ENCODE peak calls at places on chromosomes 16 and 17, in five cellular contexts. X, D, H, I and M are unnamed samples.
A peak's percentile ranks its signal among the peaks of the same experiment; 100 is the strongest.

GRCh38 chr17:27384261-27384701 is 72.0 kb upstream of the KSR1 start:
- DNase-seq in I (peak; percentile 25), D (no peak), H (no peak), X (peak; percentile 60), M (no peak)

GRCh38 chr17:35076874-35077273 is 13.4 kb upstream of the RFFL start:
- DNase-seq in I (no peak), D (no peak), H (no peak), X (no peak), M (no peak)

GRCh38 chr16:87044031-87044380 is 273.2 kb downstream of the C16orf95 start:
- DNase-seq in I (no peak), D (no peak), H (no peak), X (no peak), M (no peak)

GRCh38 chr16:83328936-83329335 is 478.8 kb upstream of the HSBP1 start:
- DNase-seq in I (no peak), X (no peak), D (no peak), H (no peak), M (no peak)

GRCh38 chr17:40341808-40342574 is 22.5 kb downstream of the GJD3 start:
- DNase-seq in H (peak; percentile 65), X (peak; percentile 77), D (no peak), I (peak; percentile 45), M (no peak)

GRCh38 chr17:17833664-17834357 is 3.0 kb downstream of the SREBF1 start:
- DNase-seq in D (no peak), I (no peak), X (no peak), H (no peak), M (no peak)

GRCh38 chr17:35373984-35374765 is 754 bp upstream of the SLFN11 start:
- DNase-seq in D (no peak), X (peak; percentile 59), H (peak; percentile 58), I (no peak), M (peak; percentile 23)

GRCh38 chr17:75182319-75182568 is 515 bp downstream of the SUMO2 start:
- DNase-seq in I (no peak), D (no peak), H (peak; percentile 46), X (no peak), M (no peak)

GRCh38 chr17:58156839-58157803 is 8.9 kb downstream of the OR4D1 start:
- DNase-seq in X (peak; percentile 3), I (no peak), D (no peak), H (peak; percentile 86), M (peak; percentile 48)

GRCh38 chr16:22232277-22233049 is 26.4 kb downstream of the EEF2K start:
- DNase-seq in H (no peak), D (no peak), X (peak; percentile 26), I (peak; percentile 27), M (no peak)

GRCh38 chr17:62727916-62728672 is 80.0 kb downstream of the MARCHF10 start:
- DNase-seq in D (no peak), I (peak; percentile 44), X (no peak), H (peak; percentile 54), M (no peak)

GRCh38 chr17:62723842-62724241 is 84.3 kb downstream of the MARCHF10 start:
- DNase-seq in H (peak; percentile 57), D (no peak), X (no peak), I (no peak), M (no peak)

GRCh38 chr17:62722625-62723024 is 85.5 kb downstream of the MARCHF10 start:
- DNase-seq in I (no peak), H (no peak), X (peak; percentile 21), D (no peak), M (no peak)

GRCh38 chr17:62725791-62726249 is 82.3 kb downstream of the MARCHF10 start:
- DNase-seq in I (peak; percentile 78), H (no peak), X (peak; percentile 19), D (no peak), M (no peak)

GRCh38 chr17:62724398-62725146 is 83.5 kb downstream of the MARCHF10 start:
- DNase-seq in X (no peak), D (no peak), I (peak; percentile 51), H (peak; percentile 31), M (no peak)
- H3K4me1 ChIP-seq in X (peaks cover 3% of the 10 kb centered on the region), D (peaks cover 9% of the 10 kb centered on the region), I (peaks cover 17% of the 10 kb centered on the region), H (peaks cover 3% of the 10 kb centered on the region), M (no peaks in the 10 kb centered on the region)

GRCh38 chr16:55955845-55956244 is 80.7 kb upstream of the CES5A start:
- DNase-seq in I (no peak), D (no peak), X (no peak), H (no peak), M (no peak)
- H2BK12ac ChIP-seq in I (no peak overlapping the region), D (no peak overlapping the region), X (no peak overlapping the region), H (no peak overlapping the region), M (no peak overlapping the region)

DNA sequence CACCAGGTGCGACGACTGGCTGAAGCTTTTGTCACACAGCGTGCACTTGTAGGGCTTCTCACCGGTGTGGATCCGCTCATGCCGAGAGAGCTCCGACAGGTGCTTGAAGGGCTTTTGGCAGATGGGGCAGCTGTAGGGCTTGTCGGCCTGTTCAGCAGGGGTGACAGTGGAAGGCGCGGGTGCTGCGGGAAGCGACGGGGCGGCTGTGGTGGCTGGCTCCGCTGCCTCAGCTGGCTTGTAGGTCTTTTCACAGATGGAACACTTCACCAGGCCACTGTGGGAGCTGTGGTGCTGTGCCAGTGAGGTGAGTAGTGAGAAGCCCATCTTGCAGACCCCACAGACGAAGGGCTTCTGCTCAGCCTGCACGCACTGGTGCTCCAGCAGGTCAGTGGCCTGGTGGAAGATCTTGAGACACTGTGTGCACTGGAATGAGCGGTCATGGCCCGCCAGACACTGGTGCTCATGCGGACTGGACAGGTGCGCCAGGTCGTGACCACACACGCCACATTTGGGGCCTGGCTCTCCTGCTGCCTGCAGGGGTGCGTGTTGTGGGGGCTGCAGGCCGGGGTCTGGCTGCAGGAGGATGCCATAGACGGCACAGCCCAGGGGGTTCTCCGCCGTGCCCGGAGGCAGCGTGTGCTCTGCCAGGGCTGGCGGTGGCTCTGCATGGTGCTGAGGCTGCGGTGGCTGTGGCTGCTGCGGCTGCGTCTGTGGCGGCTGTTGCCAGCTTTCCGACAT is 2.8 kb downstream of the ZNF319 start:
- DNase-seq in X (no peak), H (no peak), D (no peak), I (no peak), M (no peak)
- H3K4me1 ChIP-seq in X (peaks cover 37% of the 10 kb centered on the region), H (peaks cover 2% of the 10 kb centered on the region), D (peaks cover 8% of the 10 kb centered on the region), I (peaks cover 25% of the 10 kb centered on the region), M (peaks cover 12% of the 10 kb centered on the region)

GRCh38 chr16:72246423-72246822 is 74.5 kb upstream of the PMFBP1 start:
- DNase-seq in D (no peak), I (no peak), X (no peak), H (no peak), M (no peak)

GRCh38 chr16:72240949-72241348 is 69.0 kb upstream of the PMFBP1 start:
- DNase-seq in H (no peak), I (no peak), X (no peak), D (no peak), M (no peak)

GRCh38 chr16:72242757-72243156 is 70.8 kb upstream of the PMFBP1 start:
- DNase-seq in X (no peak), I (no peak), H (no peak), D (no peak), M (no peak)

GRCh38 chr16:72244853-72245252 is 72.9 kb upstream of the PMFBP1 start:
- DNase-seq in X (no peak), H (no peak), D (no peak), I (no peak), M (no peak)

GRCh38 chr16:72241930-72242329 is 70.0 kb upstream of the PMFBP1 start:
- DNase-seq in H (no peak), D (no peak), I (peak; percentile 9), X (peak; percentile 63), M (peak; percentile 31)
- H2BK12ac ChIP-seq in H (no peak overlapping the region), D (no peak overlapping the region), I (no peak overlapping the region), X (no peak overlapping the region), M (no peak overlapping the region)

DNA sequence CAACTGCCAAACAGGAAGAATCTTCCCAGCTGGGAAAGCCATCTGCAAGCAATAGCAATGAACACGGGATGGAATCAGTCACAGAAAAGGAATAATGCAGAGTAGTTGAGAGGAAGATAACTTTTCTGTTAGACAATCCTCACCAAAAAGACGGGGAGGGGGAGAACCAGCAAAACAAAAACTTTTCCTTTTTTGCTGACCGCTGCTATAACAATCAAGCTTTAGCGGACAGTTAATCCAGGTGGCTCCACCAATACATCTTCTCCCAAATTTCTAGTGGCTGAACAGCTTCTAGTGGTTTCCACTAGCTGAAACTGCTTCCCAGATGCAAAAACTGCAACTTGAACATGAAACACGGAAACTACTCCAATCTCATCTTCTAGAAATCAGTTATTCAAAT is 956 bp downstream of the TMEM11 start:
- DNase-seq in H (no peak), D (no peak), I (no peak), X (no peak), M (no peak)
- H3K4me1 ChIP-seq in H (peaks cover 2% of the 10 kb centered on the region), D (no peaks in the 10 kb centered on the region), I (peaks cover 16% of the 10 kb centered on the region), X (peaks cover 14% of the 10 kb centered on the region), M (peaks cover 14% of the 10 kb centered on the region)

DNA sequence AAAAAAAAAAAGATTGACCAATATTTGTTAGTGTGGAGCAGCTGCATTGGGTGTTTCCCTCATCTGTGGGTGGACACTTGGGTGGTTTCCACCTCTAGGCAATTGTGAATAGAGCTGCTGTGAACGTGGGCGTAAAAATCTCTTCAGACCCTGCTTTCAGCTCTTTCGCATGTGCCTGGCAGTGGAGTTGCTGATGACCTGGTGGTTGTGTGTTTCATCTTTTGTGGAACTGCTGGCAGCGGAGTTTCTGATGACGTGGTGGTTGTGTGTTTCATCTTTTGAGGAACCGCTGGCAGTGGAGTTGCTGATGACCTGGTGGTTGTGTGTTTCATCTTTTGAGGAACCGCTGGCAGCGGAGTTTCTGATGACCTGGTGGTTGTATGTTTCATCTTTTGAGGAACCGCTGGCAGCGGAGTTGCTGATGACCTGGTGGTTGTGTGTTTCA is 21.4 kb downstream of the ZC3H18 start:
- DNase-seq in H (no peak), D (no peak), I (peak; percentile 47), X (no peak), M (no peak)
- H2BK12ac ChIP-seq in H (no peak overlapping the region), D (no peak overlapping the region), I (no peak overlapping the region), X (no peak overlapping the region), M (no peak overlapping the region)

DNA sequence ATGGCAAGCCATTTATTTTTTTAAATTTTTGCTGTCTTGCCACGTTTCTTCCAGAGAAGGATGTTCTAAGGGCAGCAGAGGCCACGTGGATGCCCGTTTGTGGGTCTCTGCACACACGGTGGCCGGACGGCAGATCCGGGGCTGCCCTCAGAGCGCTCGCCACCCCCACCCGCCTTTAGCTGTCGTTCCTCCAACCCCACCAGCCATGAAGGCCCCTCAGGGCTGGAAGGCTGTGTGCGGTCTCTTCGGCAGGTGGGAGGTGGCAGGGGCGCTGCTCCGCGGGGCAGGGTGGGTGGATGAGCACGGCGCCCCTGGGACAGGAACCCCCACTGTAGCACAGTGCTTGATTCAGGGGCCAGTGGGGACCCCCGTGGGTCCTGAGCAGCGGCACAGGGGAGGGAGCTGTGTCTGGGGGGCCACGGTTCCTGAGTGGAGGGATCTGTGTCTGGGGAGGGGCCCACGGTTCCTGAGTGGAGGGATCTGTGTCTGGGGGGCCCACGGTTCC is 49.7 kb downstream of the ZFPM1 start:
- DNase-seq in X (no peak), H (no peak), I (no peak), D (no peak), M (no peak)
- H3K4me1 ChIP-seq in X (peaks cover 10% of the 10 kb centered on the region), H (no peaks in the 10 kb centered on the region), I (peaks cover 3% of the 10 kb centered on the region), D (no peaks in the 10 kb centered on the region), M (no peaks in the 10 kb centered on the region)